ENCODE peak calls at places on chromosomes 13 and 19, in nine cellular contexts. G is stomach; E is H1; A is PC-3; I is CD8-positive, alpha-beta T cell; U is cardiac fibroblast; P is AG04450; O is choroid plexus epithelial cell; T is heart right ventricle. D is an unnamed sample.

GRCh38 chr19:58054792-58055482 is 4.1 kb upstream of the ZNF135 start:
- DNase-seq in P (no peak), G (no peak), I (no peak), T (peak; percentile 61), O (peak; percentile 23), U (peak; percentile 19), E (no peak), A (no peak), D (no peak)

GRCh38 chr19:49775742-49776370 is 9.1 kb downstream of the AP2A1 start:
- DNase-seq in T (no peak), P (no peak), A (no peak), E (no peak), O (no peak), I (no peak), G (no peak), U (no peak), D (no peak)

GRCh38 chr13:44763604-44764311 is 187.6 kb upstream of the TSC22D1 start:
- DNase-seq in O (peak; percentile 30), P (no peak), I (no peak), A (no peak), G (peak; percentile 76), U (no peak), T (peak; percentile 16), E (no peak), D (no peak)

GRCh38 chr13:41007359-41008118 is 11.6 kb downstream of the ELF1 start:
- DNase-seq in T (no peak), I (no peak), E (no peak), U (no peak), O (peak; percentile 36), P (no peak), G (no peak), A (peak; percentile 24), D (no peak)

GRCh38 chr19:53424968-53425597 is 6.7 kb upstream of the ZNF761 start:
- DNase-seq in T (peak; percentile 78), A (peak; percentile 69), E (peak; percentile 39), O (peak; percentile 85), G (peak; percentile 80), U (peak; percentile 77), P (peak; percentile 38), I (peak; percentile 70), D (no peak)

GRCh38 chr13:113607056-113607455 is 22.5 kb downstream of the TFDP1 start:
- DNase-seq in T (no peak), O (no peak), A (no peak), E (no peak), G (no peak), P (no peak), U (no peak), I (no peak), D (no peak)

GRCh38 chr13:78160793-78161192 is 242.2 kb upstream of the EDNRB start:
- DNase-seq in A (peak; percentile 17), E (no peak), P (peak; percentile 61), I (no peak), U (peak; percentile 17), G (no peak), O (peak; percentile 70), T (no peak), D (no peak)

GRCh38 chr13:94595006-94595942 is 678 bp downstream of the TGDS start:
- DNase-seq in P (no peak), I (peak; percentile 45), U (peak; percentile 21), A (peak; percentile 12), E (no peak), T (no peak), G (peak; percentile 34), O (peak; percentile 38), D (no peak)

GRCh38 chr13:51894239-51894638 is 32.5 kb downstream of the CCDC70 start:
- DNase-seq in T (no peak), A (peak; percentile 30), G (no peak), E (no peak), U (no peak), O (no peak), I (no peak), P (no peak), D (no peak)

GRCh38 chr13:100544866-100545683 is 43.5 kb downstream of the GGACT start:
- DNase-seq in O (peak; percentile 50), U (no peak), P (no peak), I (no peak), E (no peak), G (peak; percentile 59), A (no peak), T (peak; percentile 26), D (no peak)

GRCh38 chr19:45195764-45196163 is 17.2 kb downstream of the BLOC1S3 start:
- DNase-seq in O (peak; percentile 16), E (no peak), P (no peak), T (no peak), U (no peak), G (no peak), A (peak; percentile 76), I (no peak), D (no peak)

GRCh38 chr13:31001647-31002046 is 69.2 kb downstream of the TEX26 start:
- DNase-seq in G (no peak), U (no peak), E (no peak), P (no peak), T (no peak), O (peak; percentile 22), A (no peak), I (no peak), D (no peak)

GRCh38 chr13:46831588-46832194 is 34.7 kb upstream of the ESD start:
- DNase-seq in P (peak; percentile 15), I (peak; percentile 25), E (no peak), A (peak; percentile 71), G (no peak), U (peak; percentile 71), O (peak; percentile 75), T (peak; percentile 24), D (no peak)

GRCh38 chr19:21092107-21092506 is 10.1 kb downstream of the ZNF714 start:
- DNase-seq in E (no peak), O (peak; percentile 42), I (no peak), U (peak; percentile 71), A (no peak), P (no peak), G (no peak), T (no peak), D (no peak)

GRCh38 chr19:19628499-19629134 is 597 bp upstream of the LPAR2 start:
- DNase-seq in A (peak; percentile 84), P (no peak), O (peak; percentile 78), E (peak; percentile 73), I (peak; percentile 46), G (peak; percentile 85), T (no peak), U (peak; percentile 64), D (peak; percentile 51)

GRCh38 chr13:85693889-85694511 is 105.2 kb downstream of the SLITRK6 start:
- DNase-seq in A (peak; percentile 8), I (no peak), G (no peak), T (no peak), U (no peak), E (no peak), O (peak; percentile 31), P (no peak), D (no peak)

GRCh38 chr13:112896736-112897602 is 72.0 kb upstream of the MCF2L start:
- DNase-seq in T (no peak), A (no peak), I (no peak), E (no peak), P (no peak), O (no peak), U (no peak), G (no peak), D (no peak)

GRCh38 chr19:875265-875879 is 15.9 kb downstream of the CFD start:
- DNase-seq in E (no peak), U (no peak), O (no peak), A (no peak), I (no peak), G (no peak), T (no peak), P (no peak), D (no peak)
- TF ChIP-seq CTCF in E (peak; percentile 29), U (no peak), O (no peak), A (no peak), I (no peak), G (no peak), T (no peak), P (no peak), D (no peak)

GRCh38 chr19:46745030-46745429 is 827 bp upstream of the FKRP start:
- DNase-seq in O (no peak), U (no peak), A (no peak), I (no peak), P (no peak), G (no peak), E (no peak), T (no peak), D (no peak)

GRCh38 chr19:46741447-46741846 is 4.4 kb upstream of the FKRP start:
- DNase-seq in T (no peak), G (no peak), U (no peak), A (no peak), E (no peak), O (no peak), I (no peak), P (no peak), D (no peak)

GRCh38 chr19:46745521-46746280 is at the start of gene FKRP:
- DNase-seq in I (peak; percentile 38), G (peak; percentile 32), P (no peak), T (no peak), U (no peak), A (no peak), E (no peak), O (no peak), D (no peak)

GRCh38 chr19:46746281-46746965 is at the start of gene STRN4:
- DNase-seq in T (no peak), P (no peak), A (peak; percentile 62), O (no peak), I (peak; percentile 57), E (no peak), G (peak; percentile 67), U (peak; percentile 59), D (no peak)

DNA sequence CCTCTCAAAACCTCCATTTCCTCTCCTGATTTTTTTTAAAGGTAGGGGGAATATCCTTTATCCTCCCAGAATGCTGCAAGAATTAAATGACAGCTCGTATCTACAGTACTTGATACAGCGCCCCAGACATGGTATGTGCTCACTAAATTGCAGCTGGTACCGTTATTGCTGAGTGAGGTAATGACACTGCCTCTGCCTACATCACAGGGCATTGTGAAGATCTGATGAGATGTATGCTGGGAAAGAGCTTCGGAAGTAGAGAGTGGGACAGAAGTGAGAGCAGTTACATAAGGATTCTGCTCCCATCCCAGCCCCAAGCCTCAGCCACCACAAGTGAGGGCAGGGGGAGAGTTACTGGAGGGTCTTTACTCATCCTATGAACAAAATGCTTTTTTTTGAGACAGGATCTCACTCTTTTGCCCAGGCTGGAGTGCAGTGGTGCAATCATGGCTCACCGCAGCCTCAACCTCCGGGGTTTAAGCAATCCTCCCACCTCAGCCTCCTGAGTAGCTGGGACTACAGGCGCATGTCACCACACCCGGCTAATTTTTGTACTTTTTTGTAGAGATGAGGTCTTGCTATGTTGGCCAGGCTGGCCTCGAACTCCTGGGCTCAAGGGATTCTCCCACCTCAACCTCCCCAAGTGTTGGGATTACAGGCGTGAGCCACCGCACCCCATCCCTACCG is 1.7 kb upstream of the FKRP start:
- DNase-seq in T (no peak), I (no peak), G (no peak), A (no peak), E (no peak), P (no peak), U (no peak), O (no peak), D (no peak)
- H3K4me3 ChIP-seq in T (no peak overlapping the region), I (no peak overlapping the region), G (peak overlapping the region; percentile 97), A (peak overlapping the region; percentile 97), E (no peak overlapping the region), P (peak overlapping the region; percentile 89), U (no peak overlapping the region), O (peak overlapping the region; percentile 20), D (peak overlapping the region; percentile 88)

GRCh38 chr13:73228546-73228945 is 169.7 kb downstream of the KLF5 start:
- DNase-seq in T (no peak), G (no peak), O (peak; percentile 54), U (peak; percentile 14), E (no peak), I (peak; percentile 13), A (peak; percentile 40), P (no peak), D (no peak)
- TF ChIP-seq CTCF in T (no peak), G (no peak), O (peak; percentile 56), U (no peak), E (no peak), I (no peak), A (peak; percentile 45), P (peak; percentile 44), D (peak; percentile 31)

GRCh38 chr19:4597975-4598671 is 38.6 kb upstream of the SEMA6B start:
- DNase-seq in I (peak; percentile 41), G (peak; percentile 34), A (peak; percentile 61), T (no peak), P (no peak), O (no peak), U (peak; percentile 60), E (no peak), D (no peak)
- H3K4me3 ChIP-seq in I (no peak overlapping the region), G (peak overlapping the region; percentile 28), A (peak overlapping the region; percentile 64), T (no peak overlapping the region), P (peak overlapping the region; percentile 13), O (no peak overlapping the region), U (no peak overlapping the region), E (peak overlapping the region; percentile 52), D (peak overlapping the region; percentile 19)